ENCODE peak calls at places on chromosome 11, in four cellular contexts. D is mesenchymal stem cell, B is endothelial cell of umbilical vein, H is GM23338. Q is an unnamed sample.

GRCh38 chr11:35174666-35175065 is 35.7 kb downstream of the CD44 start:
- DNase-seq in D (peak; percentile 90), H (no peak), B (peak; percentile 36), Q (no peak)

GRCh38 chr11:70002433-70002832 is 75.7 kb upstream of the ANO1 start:
- DNase-seq in H (no peak), B (no peak), D (no peak), Q (no peak)

GRCh38 chr11:114008331-114008730 is 33.4 kb downstream of the HTR3A start:
- DNase-seq in H (no peak), B (no peak), D (no peak), Q (no peak)

GRCh38 chr11:59523541-59523940 is 12.2 kb downstream of the OR4D9 start:
- DNase-seq in H (peak; percentile 18), D (no peak), B (no peak), Q (peak; percentile 31)

GRCh38 chr11:86067230-86068137 is 1.4 kb downstream of the PICALM start:
- DNase-seq in B (peak; percentile 56), H (no peak), D (peak; percentile 36), Q (no peak)

GRCh38 chr11:111399187-111400031 is 20.3 kb upstream of the POU2AF1 start:
- DNase-seq in H (no peak), B (no peak), D (no peak), Q (no peak)

GRCh38 chr11:46275964-46276641 is 1.4 kb upstream of the CREB3L1 start:
- DNase-seq in D (no peak), B (no peak), H (no peak), Q (no peak)

GRCh38 chr11:3747704-3748103 is 49.6 kb downstream of the NUP98 start:
- DNase-seq in D (peak; percentile 75), H (no peak), B (no peak), Q (peak; percentile 29)

GRCh38 chr11:84819128-84819527 is 808.0 kb downstream of the DLG2 start:
- DNase-seq in B (no peak), D (peak; percentile 2), H (no peak), Q (no peak)

DNA sequence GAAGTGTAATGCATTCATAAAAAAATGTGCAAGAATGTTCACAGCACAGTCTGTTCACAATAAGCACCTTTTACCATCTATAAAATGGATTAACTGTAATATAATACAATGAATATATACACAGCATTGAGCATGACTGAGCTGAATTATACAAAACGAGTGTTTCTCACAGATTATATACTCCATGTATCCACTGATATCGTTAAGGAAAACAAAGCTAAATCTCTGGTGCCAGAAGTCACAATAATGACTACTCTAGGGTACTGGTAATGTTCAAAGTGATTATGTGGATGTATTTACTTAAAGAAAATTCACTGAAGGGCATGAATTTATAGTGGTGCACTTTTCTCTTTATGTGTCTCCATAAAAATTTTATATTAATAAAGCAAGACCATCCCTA is 33.2 kb downstream of the ACAT1 start:
- DNase-seq in D (no peak), B (no peak), H (no peak), Q (no peak)
- H3K36me3 ChIP-seq in D (peaks cover 93% of the 10 kb centered on the region), B (peaks cover 4% of the 10 kb centered on the region), H (peaks cover 31% of the 10 kb centered on the region), Q (no peaks in the 10 kb centered on the region)

GRCh38 chr11:12765428-12765827 is 91.2 kb downstream of the TEAD1 start:
- DNase-seq in B (no peak), D (peak; percentile 74), H (no peak), Q (no peak)
- H3K4me2 ChIP-seq in B (no peak overlapping the region), D (no peak overlapping the region), H (no peak overlapping the region), Q (no peak overlapping the region)

GRCh38 chr11:1759151-1759850 is 4.4 kb downstream of the CTSD start:
- DNase-seq in D (no peak), H (no peak), B (no peak), Q (no peak)
- H3K36me3 ChIP-seq in D (peaks cover 65% of the 10 kb centered on the region), H (no peaks in the 10 kb centered on the region), B (no peaks in the 10 kb centered on the region), Q (no peaks in the 10 kb centered on the region)

DNA sequence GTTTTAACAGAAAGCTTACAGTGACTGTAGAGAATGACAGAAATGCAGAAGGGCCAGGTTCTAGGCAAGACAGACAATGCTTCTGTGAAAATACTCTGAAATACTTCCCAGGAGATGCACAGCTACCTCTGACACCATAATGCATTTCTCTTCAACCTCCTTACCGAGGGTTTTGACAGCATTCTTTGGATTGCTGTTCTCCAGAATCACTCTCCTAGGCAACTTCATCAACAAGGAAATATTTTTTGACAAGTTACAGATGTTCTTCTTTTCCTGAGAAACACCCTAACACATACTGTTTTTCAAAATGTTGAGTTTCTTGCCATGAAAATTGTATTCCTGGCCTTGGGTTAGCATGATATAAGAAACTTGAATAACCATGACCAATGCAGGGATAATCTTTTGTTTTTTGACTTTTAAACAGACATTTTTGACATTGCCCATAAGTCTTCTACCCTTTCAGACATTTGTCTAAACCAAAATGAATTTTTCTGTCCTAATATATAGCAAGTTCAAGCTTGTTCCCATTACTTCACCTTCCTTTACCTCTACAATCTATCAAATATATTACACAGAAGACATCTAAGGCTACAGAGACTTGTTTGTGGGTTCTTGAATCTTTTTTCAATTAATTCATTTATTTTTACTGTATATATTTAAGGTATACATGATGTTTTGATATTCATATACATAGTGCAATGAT is 108.1 kb downstream of the CCDC34 start:
- DNase-seq in D (no peak), B (no peak), H (no peak), Q (no peak)
- H3K4me2 ChIP-seq in D (no peak overlapping the region), B (no peak overlapping the region), H (no peak overlapping the region), Q (no peak overlapping the region)

GRCh38 chr11:64258356-64258755 is 7.0 kb downstream of the PLCB3 start:
- DNase-seq in H (no peak), D (no peak), B (no peak), Q (no peak)
- H3K36me3 ChIP-seq in H (peaks cover 11% of the 10 kb centered on the region), D (peaks cover 75% of the 10 kb centered on the region), B (peaks cover 16% of the 10 kb centered on the region), Q (peaks cover 14% of the 10 kb centered on the region)

GRCh38 chr11:82867495-82868082 is 32.6 kb downstream of the PRCP start:
- DNase-seq in H (peak; percentile 98), B (peak; percentile 87), D (peak; percentile 82), Q (peak; percentile 91)
- H3K4me2 ChIP-seq in H (no peak overlapping the region), B (no peak overlapping the region), D (peak overlapping the region; percentile 75), Q (no peak overlapping the region)

GRCh38 chr11:72583177-72583553 is 91.1 kb downstream of the PDE2A start:
- DNase-seq in B (no peak), D (no peak), H (no peak), Q (no peak)

GRCh38 chr11:72584933-72585597 is 89.2 kb downstream of the PDE2A start:
- DNase-seq in B (no peak), H (no peak), D (no peak), Q (no peak)

GRCh38 chr11:72585762-72586590 is 88.2 kb downstream of the PDE2A start:
- DNase-seq in B (peak; percentile 69), H (peak; percentile 88), D (peak; percentile 52), Q (peak; percentile 82)

GRCh38 chr11:72583616-72584292 is 90.5 kb downstream of the PDE2A start:
- DNase-seq in B (no peak), D (no peak), H (no peak), Q (no peak)

GRCh38 chr11:72584293-72584921 is 89.8 kb downstream of the PDE2A start:
- DNase-seq in H (peak; percentile 87), B (no peak), D (no peak), Q (peak; percentile 56)
- H3K36me3 ChIP-seq in H (no peaks in the 10 kb centered on the region), B (no peaks in the 10 kb centered on the region), D (no peaks in the 10 kb centered on the region), Q (no peaks in the 10 kb centered on the region)

GRCh38 chr11:8779732-8780131 is 97.1 kb downstream of the RPL27A start:
- DNase-seq in H (peak; percentile 51), B (no peak), D (no peak), Q (no peak)

GRCh38 chr11:8776209-8776608 is 93.6 kb downstream of the RPL27A start:
- DNase-seq in H (no peak), D (no peak), B (no peak), Q (no peak)

GRCh38 chr11:8779107-8779506 is 96.5 kb downstream of the RPL27A start:
- DNase-seq in B (no peak), H (no peak), D (no peak), Q (no peak)

GRCh38 chr11:8775341-8776133 is 92.9 kb downstream of the RPL27A start:
- DNase-seq in D (no peak), H (no peak), B (no peak), Q (no peak)

DNA sequence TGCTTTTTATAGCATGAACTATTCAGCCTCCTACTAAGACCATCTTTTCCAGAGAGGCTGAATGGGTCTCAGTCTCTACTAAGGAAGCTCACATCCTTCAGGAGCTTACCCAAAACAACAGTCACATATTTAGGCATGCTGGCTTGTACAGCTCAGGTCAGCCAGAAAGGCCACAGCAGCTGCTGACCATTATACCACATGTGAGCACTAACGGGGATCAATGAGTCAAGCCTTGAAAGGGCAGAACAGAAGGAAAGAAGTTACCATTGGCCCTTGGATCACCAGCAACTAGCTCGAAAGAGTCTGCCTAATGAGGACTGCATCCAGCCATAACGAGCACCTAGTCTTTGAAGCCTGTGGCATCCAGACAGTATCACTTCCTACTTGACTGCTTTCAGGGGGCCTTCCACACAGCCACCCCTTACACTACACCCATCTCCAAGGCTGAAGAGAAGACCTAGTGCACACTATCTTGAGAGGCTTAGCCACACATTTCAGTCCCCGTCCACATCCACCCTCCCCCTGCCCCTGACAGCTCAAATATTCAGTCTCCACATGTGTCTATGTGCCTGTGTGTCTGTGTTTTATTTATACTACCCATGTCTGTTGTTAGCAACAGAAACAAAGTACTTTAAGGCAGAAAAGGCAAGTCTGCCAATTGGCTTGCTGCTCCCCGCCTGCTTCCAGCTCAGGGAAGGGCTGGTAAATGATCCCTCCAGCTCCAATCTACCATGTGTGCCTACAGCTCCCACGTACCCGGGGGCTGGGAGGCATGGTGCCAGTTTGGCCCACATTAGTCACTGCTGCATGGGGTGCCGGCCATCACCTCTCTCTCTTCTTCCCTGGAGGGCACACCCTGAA is 95.5 kb downstream of the RPL27A start:
- DNase-seq in H (no peak), B (no peak), D (peak; percentile 90), Q (no peak)
- H3K4me2 ChIP-seq in H (no peak overlapping the region), B (no peak overlapping the region), D (no peak overlapping the region), Q (no peak overlapping the region)

DNA sequence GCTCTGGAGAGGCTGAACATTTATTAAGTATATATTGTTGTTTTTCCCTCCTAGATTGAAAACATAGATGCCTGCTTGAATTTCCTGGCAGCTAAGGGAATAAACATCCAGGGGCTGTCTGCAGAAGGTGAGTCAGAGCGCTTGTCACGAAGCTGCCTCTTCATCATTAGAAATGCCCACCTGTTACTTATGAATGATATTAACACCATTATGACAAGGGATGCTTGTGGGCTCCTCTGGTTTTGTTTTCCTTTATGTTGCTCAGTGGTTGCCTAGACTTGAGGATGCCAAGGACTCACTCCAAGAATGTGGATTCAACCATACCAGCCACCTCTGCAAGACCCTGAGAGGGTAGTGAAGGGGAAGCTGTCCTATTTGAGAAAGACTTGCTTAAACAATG is 156.2 kb downstream of the NAV2 start:
- DNase-seq in B (no peak), H (no peak), D (no peak), Q (peak; percentile 39)
- H3K36me3 ChIP-seq in B (no peaks in the 10 kb centered on the region), H (no peaks in the 10 kb centered on the region), D (peaks cover 70% of the 10 kb centered on the region), Q (no peaks in the 10 kb centered on the region)

Q was measured in mesendoderm.